ENCODE peak calls at places on chromosomes 11 and 22, in five cellular contexts. Y, A, P, B and M are unnamed samples.

GRCh38 chr11:36077886-36078685 is 134.2 kb downstream of the LDLRAD3 start:
- DNase-seq in Y (no peak), A (no peak), P (no peak), B (no peak), M (no peak)

GRCh38 chr11:59918494-59918893 is 19.7 kb upstream of the OOSP1 start:
- DNase-seq in Y (no peak), A (no peak), P (no peak), B (no peak), M (no peak)

GRCh38 chr11:100769165-100769564 is 82.1 kb downstream of the ARHGAP42 start:
- DNase-seq in Y (no peak), A (no peak), P (no peak), B (no peak), M (no peak)

GRCh38 chr22:39960791-39961746 is 872 bp downstream of the TMA7B start:
- DNase-seq in Y (no peak), A (no peak), P (peak), B (no peak), M (no peak)

GRCh38 chr11:122319842-122320555 is 204.0 kb upstream of the BLID start:
- DNase-seq in Y (no peak), A (no peak), P (no peak), B (no peak), M (no peak)

GRCh38 chr11:76523147-76523546 is 78.3 kb downstream of the EMSY start:
- DNase-seq in Y (no peak), A (no peak), P (no peak), B (no peak), M (no peak)

GRCh38 chr11:88484873-88485621 is 147.5 kb upstream of the CTSC start:
- DNase-seq in Y (no peak), A (no peak), P (peak), B (no peak), M (no peak)

GRCh38 chr11:105915036-105915435 is 107.0 kb downstream of the MSANTD4 start:
- DNase-seq in Y (no peak), A (no peak), P (no peak), B (no peak), M (no peak)

GRCh38 chr22:45577746-45578523 is 75.3 kb downstream of the FBLN1 start:
- DNase-seq in Y (peak), A (peak), P (peak), B (peak), M (peak)

GRCh38 chr11:72637198-72637597 is 37.0 kb downstream of the PDE2A start:
- DNase-seq in Y (no peak), A (no peak), P (no peak), B (no peak), M (no peak)

GRCh38 chr11:7467652-7468051 is 17.7 kb upstream of the OLFML1 start:
- DNase-seq in Y (no peak), A (no peak), P (no peak), B (no peak), M (no peak)

GRCh38 chr11:255816-256215 is 19.0 kb downstream of the PSMD13 start:
- DNase-seq in Y (no peak), A (no peak), P (no peak), B (no peak), M (no peak)

GRCh38 chr11:115576606-115577005 is 72.4 kb upstream of the CADM1 start:
- DNase-seq in Y (no peak), A (no peak), P (no peak), B (no peak), M (no peak)

GRCh38 chr22:46833228-46833627 is 70.8 kb downstream of the TBC1D22A start:
- DNase-seq in Y (no peak), A (no peak), P (no peak), B (no peak), M (no peak)

GRCh38 chr11:72091292-72091691 is 10.6 kb downstream of the LRRC51 start:
- DNase-seq in Y (peak), A (peak), P (peak), B (peak), M (peak)

GRCh38 chr11:11940551-11940950 is 67.9 kb downstream of the DKK3 start:
- DNase-seq in Y (no peak), A (no peak), P (no peak), B (no peak), M (no peak)

GRCh38 chr22:41062146-41062545 is 30.2 kb upstream of the EP300 start:
- DNase-seq in Y (no peak), A (no peak), P (no peak), B (no peak), M (no peak)

GRCh38 chr11:10654211-10655150 is 39.1 kb downstream of the IRAG1 start:
- DNase-seq in Y (no peak), A (no peak), P (no peak), B (no peak), M (peak)

GRCh38 chr22:49508561-49508960 is 319.1 kb downstream of the BRD1 start:
- DNase-seq in Y (no peak), A (no peak), P (no peak), B (no peak), M (no peak)

GRCh38 chr11:92050305-92050704 is 174.3 kb upstream of the FAT3 start:
- DNase-seq in Y (no peak), A (no peak), P (no peak), B (no peak), M (no peak)

GRCh38 chr11:116532066-116532465 is 240.7 kb downstream of the BUD13 start:
- DNase-seq in Y (no peak), A (no peak), P (no peak), B (no peak), M (no peak)

GRCh38 chr22:43185860-43186261 is 1.1 kb downstream of the TTLL12 start:
- DNase-seq in Y (peak), A (peak), P (no peak), B (peak), M (no peak)

GRCh38 chr11:121643530-121644512 is 191.1 kb upstream of the SORL1-AS1 start:
- DNase-seq in Y (no peak), A (no peak), P (no peak), B (no peak), M (no peak)

GRCh38 chr11:3799143-3799542 is 1.8 kb upstream of the NUP98 start:
- DNase-seq in Y (no peak), A (no peak), P (no peak), B (no peak), M (no peak)

GRCh38 chr11:104422320-104422944 is 258.5 kb upstream of the PDGFD start:
- DNase-seq in Y (peak), A (peak), P (no peak), B (no peak), M (no peak)

GRCh38 chr11:20056109-20057054 is 103.9 kb downstream of the DBX1 start:
- DNase-seq in Y (peak), A (no peak), P (no peak), B (no peak), M (no peak)

GRCh38 chr11:7196396-7197146 is 55.1 kb upstream of the SYT9 start:
- DNase-seq in Y (no peak), A (no peak), P (no peak), B (no peak), M (no peak)

GRCh38 chr11:125496465-125496817 is 376 bp upstream of the FEZ1 start:
- DNase-seq in Y (no peak), A (no peak), P (no peak), B (peak), M (no peak)

DNA sequence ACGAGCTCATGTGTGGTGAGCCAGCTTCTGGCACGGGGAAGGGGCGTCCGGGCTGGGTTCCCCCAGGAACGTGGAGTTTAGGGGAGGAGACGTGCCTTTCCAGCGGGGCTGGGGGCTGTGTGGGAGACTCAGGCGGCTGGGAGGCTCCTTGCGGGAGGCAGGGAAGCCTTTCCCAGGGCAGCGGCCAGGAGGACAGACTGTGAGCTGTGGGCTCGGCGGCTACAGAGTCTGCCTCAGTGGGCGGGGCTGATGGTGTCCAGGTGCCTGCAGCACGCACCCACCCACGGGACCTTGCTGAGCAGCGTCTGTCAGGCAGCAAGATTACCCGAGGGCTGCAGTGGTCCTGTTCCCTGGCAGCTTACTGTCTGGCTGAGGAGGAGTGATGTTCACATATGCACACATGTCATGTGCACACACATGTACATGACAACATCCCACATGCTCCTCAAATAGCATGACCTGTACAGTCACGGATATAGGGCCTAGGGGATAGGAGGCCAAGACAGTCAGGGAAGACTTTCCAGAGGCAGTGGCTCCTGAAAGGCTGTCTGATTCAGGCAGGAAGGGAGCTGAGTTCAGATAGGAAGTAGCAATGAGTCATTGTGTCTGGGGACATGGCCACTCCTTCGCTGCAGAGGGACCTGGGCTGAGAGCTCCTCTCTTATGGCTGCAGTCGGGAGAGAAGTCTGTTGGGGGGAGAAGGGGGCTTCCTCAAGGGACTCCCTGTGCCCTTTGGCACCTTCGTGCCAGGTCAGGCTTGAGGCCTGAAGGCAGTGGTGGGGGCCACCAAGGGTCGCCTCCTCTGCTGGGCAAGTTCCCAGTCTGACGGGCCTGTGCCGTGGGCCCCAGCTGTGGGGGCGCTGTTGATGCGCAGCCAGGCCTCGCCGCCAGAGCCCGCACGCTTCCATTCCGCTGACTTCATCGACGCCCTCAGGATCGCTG is 23.3 kb upstream of the PPP6R3 start:
- DNase-seq in Y (no peak), A (peak), P (no peak), B (no peak), M (no peak)
- H3K27ac ChIP-seq in Y (peak), A (peak), P (no peak), B (no peak), M (no peak)

DNA sequence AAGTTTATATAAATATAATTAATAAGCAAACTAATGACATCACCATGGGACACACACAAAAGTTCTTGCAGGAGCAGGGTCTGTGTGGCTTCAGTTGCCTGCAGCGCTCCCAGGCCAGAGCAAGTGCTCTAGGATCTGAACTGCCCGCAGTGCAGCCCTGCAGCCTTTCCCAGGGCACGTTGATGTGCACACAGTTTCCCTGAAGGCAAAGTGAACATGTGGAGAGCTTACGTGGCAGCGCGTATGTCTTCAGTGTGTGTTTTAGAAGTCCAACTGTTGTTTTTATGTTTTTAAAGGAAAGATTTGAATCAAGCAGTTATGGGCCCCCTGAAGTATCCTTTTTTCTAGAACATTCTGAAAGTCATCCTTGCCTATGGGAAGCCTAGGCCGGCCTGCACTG is 1.2 kb upstream of the TIGD3 start:
- DNase-seq in Y (no peak), A (no peak), P (no peak), B (no peak), M (no peak)
- H3K27ac ChIP-seq in Y (no peak), A (peak), P (no peak), B (no peak), M (no peak)

GRCh38 chr11:33294797-33295196 is 37.6 kb downstream of the HIPK3 start:
- DNase-seq in Y (no peak), A (no peak), P (no peak), B (no peak), M (no peak)
- H3K27ac ChIP-seq in Y (peak), A (peak), P (no peak), B (no peak), M (no peak)

GRCh38 chr11:40841231-40841630 is 618.2 kb downstream of the LRRC4C start:
- DNase-seq in Y (no peak), A (no peak), P (no peak), B (no peak), M (no peak)

GRCh38 chr11:40842750-40843339 is 616.6 kb downstream of the LRRC4C start:
- DNase-seq in Y (no peak), A (no peak), P (no peak), B (no peak), M (no peak)
- H3K27ac ChIP-seq in Y (no peak), A (no peak), P (no peak), B (no peak), M (no peak)

GRCh38 chr22:35329114-35329847 is 29.6 kb downstream of the TOM1 start:
- DNase-seq in Y (peak), A (no peak), P (no peak), B (no peak), M (no peak)
- H3K27ac ChIP-seq in Y (peak), A (peak), P (no peak), B (no peak), M (peak)